ENCODE peak calls at places on chromosome 22, in five cellular contexts. D, A, W, C and S are unnamed samples.

GRCh38 chr22:42315392-42315756 is 44.9 kb upstream of the TCF20 start:
- DNase-seq in D (no peak), A (no peak), W (no peak), C (no peak), S (no peak)

GRCh38 chr22:38925571-38926041 is 31.8 kb upstream of the APOBEC3A start:
- DNase-seq in D (no peak), A (peak; percentile 40), W (no peak), C (no peak), S (no peak)

GRCh38 chr22:27416553-27417427 is 384.8 kb downstream of the MN1 start:
- DNase-seq in D (peak; percentile 82), A (peak; percentile 86), W (peak; percentile 68), C (no peak), S (no peak)

GRCh38 chr22:44815099-44816070 is 63.0 kb downstream of the ARHGAP8 start:
- DNase-seq in D (no peak), A (no peak), W (no peak), C (peak; percentile 27), S (no peak)

GRCh38 chr22:22674473-22674872 is 30.1 kb downstream of the GGTLC2 start:
- DNase-seq in D (no peak), A (no peak), W (no peak), C (no peak), S (no peak)

GRCh38 chr22:47589271-47590250 is 827.1 kb downstream of the TBC1D22A start:
- DNase-seq in D (no peak), A (no peak), W (no peak), C (peak; percentile 27), S (no peak)

GRCh38 chr22:42664976-42665831 is 16.0 kb upstream of the CYB5R3 start:
- DNase-seq in D (no peak), A (no peak), W (no peak), C (no peak), S (no peak)

GRCh38 chr22:17121235-17122195 is at the start of gene TMEM121B:
- DNase-seq in D (peak; percentile 44), A (peak; percentile 50), W (no peak), C (peak; percentile 86), S (no peak)

GRCh38 chr22:24325105-24325757 is 54.6 kb downstream of the SPECC1L start:
- DNase-seq in D (peak; percentile 96), A (peak; percentile 86), W (peak; percentile 57), C (no peak), S (peak; percentile 47)

GRCh38 chr22:42645938-42646568 is 3.1 kb downstream of the CYB5R3 start:
- DNase-seq in D (no peak), A (no peak), W (no peak), C (no peak), S (no peak)

GRCh38 chr22:20023214-20023613 is 2.3 kb downstream of the TANGO2 start:
- DNase-seq in D (no peak), A (no peak), W (no peak), C (peak; percentile 42), S (no peak)

GRCh38 chr22:43188829-43189545 is 2.1 kb upstream of the TTLL12 start:
- DNase-seq in D (no peak), A (no peak), W (no peak), C (no peak), S (no peak)

GRCh38 chr22:23263651-23264555 is 83.6 kb downstream of the BCR start:
- DNase-seq in D (no peak), A (peak; percentile 15), W (no peak), C (no peak), S (no peak)

GRCh38 chr22:23527971-23528740 is 51.9 kb downstream of the IGLL1 start:
- DNase-seq in D (no peak), A (no peak), W (no peak), C (peak; percentile 44), S (no peak)

GRCh38 chr22:44364750-44365118 is 52.0 kb upstream of the SHISAL1 start:
- DNase-seq in D (no peak), A (no peak), W (no peak), C (peak; percentile 36), S (no peak)

GRCh38 chr22:37374571-37374970 is 52.7 kb downstream of the ELFN2 start:
- DNase-seq in D (no peak), A (no peak), W (no peak), C (no peak), S (no peak)

GRCh38 chr22:38835888-38836301 is 7.9 kb downstream of the NPTXR start:
- DNase-seq in D (peak; percentile 19), A (peak; percentile 75), W (peak; percentile 10), C (peak; percentile 39), S (no peak)

GRCh38 chr22:44840611-44841322 is 88.4 kb downstream of the ARHGAP8 start:
- DNase-seq in D (no peak), A (no peak), W (no peak), C (peak; percentile 23), S (no peak)

GRCh38 chr22:20922141-20922751 is 5.0 kb downstream of the CRKL start:
- DNase-seq in D (no peak), A (no peak), W (no peak), C (no peak), S (no peak)

GRCh38 chr22:32058656-32059280 is 15.7 kb downstream of the SLC5A1 start:
- DNase-seq in D (peak; percentile 33), A (no peak), W (no peak), C (no peak), S (peak; percentile 38)

DNA sequence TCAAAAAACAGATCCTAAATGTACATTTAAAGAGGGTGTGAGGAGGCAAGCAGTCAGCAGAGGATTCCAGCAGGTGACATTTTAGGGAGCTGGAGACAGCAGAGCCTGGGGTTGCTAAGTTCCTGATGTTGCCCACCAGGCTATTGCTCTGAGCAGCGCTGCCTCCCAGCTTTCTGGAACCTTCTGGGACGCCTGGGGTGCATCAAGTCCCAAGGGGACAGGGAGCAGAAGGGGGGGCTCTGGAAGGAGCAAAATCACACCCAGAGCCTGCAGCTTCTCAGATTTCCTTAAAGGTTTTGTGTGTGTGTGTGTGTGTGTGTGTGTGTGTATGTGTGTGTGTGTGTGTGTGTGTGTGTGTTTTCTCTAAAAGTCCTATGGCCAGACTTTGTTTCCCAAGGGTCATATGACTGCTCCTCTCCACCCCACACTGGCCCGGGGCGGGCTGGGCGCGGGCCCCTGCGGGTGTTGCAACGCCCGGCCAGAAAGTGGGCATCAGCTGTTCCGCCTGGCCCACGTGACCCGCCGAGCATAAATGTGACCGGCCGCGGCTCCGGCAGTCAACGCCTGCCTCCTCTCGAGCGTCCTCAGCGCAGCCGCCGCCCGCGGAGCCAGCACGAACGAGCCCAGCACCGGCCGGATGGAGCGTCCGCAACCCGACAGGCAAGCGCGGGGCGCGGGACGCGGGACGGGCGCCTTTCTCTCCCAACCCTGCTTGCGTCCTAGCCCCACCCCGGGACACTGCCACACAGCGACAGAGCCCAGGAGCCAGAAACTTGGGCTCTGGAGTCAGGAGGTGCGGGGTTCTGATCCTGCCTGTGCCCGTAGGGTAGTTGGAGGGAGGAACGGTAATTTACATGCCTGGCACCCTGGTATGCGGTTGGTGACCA is at the start of gene HMOX1:
- DNase-seq in D (peak; percentile 91), A (peak; percentile 85), W (peak; percentile 76), C (peak; percentile 97), S (no peak)
- H3K4me3 ChIP-seq in D (peak within 1 kb of the TSS; percentile 81), A (peak within 1 kb of the TSS; percentile 90), W (peak within 1 kb of the TSS; percentile 92), C (peak within 1 kb of the TSS; percentile 84), S (peak within 1 kb of the TSS; percentile 87)

DNA sequence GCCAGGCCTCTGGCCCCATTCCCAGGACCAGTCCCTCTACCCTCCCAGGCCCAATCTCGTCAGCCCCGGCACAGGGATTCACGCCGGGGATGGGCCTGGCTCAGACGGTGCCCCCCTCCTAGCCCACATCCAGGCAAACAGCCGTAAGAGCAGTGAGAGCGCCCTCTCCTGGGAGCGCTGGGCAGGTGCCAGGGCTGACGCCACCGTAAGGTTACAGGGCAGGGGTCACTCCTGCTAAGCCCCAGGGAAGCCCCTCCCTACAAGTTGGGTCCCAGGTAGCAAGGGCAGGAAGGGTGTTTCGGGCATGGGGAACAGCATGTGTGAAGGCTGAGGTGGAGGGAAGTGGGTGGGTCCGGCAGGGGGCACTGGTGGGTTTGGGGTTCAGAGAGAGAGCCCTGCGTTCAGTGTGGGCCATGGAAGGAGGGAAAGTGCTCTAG is 19.2 kb upstream of the PPARA start:
- DNase-seq in D (no peak), A (no peak), W (no peak), C (no peak), S (no peak)
- TF ChIP-seq CTCF in D (peak; percentile 48), A (peak; percentile 36), W (peak; percentile 35), C (no peak), S (peak; percentile 42)

GRCh38 chr22:40044102-40044869 is 49.5 kb downstream of the FAM83F start:
- DNase-seq in D (peak; percentile 100), A (peak; percentile 99), W (peak; percentile 99), C (peak; percentile 98), S (peak; percentile 98)

GRCh38 chr22:40043793-40044101 is 49.0 kb downstream of the FAM83F start:
- DNase-seq in D (no peak), A (no peak), W (no peak), C (no peak), S (no peak)

GRCh38 chr22:40042312-40042711 is 47.6 kb downstream of the FAM83F start:
- DNase-seq in D (no peak), A (no peak), W (no peak), C (no peak), S (no peak)

GRCh38 chr22:40041738-40042137 is 47.0 kb downstream of the FAM83F start:
- DNase-seq in D (no peak), A (no peak), W (no peak), C (no peak), S (no peak)

DNA sequence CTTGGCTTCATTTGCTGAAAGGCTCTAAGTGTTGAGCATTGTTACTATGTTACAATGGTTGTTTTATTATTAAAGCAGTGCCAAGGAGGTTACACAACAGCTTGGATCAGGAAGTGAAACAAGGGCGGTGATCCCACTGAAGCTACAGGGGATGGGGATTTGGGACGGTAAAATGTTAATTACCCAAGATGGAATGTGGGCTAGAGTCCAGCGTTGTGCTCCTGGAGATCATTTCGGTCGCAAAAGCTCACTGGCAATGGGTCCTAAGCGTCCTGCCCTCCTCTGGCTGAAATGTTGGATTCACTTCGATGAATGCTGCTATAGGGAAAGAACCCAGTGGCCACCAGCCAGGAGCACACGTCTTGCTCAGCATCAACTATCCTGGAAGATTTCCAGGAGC is 48.3 kb downstream of the FAM83F start:
- DNase-seq in D (no peak), A (peak; percentile 76), W (no peak), C (peak; percentile 69), S (peak; percentile 86)
- H3K4me3 ChIP-seq in D (no peak overlapping the region), A (peak overlapping the region; percentile 9), W (no peak overlapping the region), C (peak overlapping the region; percentile 86), S (peak overlapping the region; percentile 83)

DNA sequence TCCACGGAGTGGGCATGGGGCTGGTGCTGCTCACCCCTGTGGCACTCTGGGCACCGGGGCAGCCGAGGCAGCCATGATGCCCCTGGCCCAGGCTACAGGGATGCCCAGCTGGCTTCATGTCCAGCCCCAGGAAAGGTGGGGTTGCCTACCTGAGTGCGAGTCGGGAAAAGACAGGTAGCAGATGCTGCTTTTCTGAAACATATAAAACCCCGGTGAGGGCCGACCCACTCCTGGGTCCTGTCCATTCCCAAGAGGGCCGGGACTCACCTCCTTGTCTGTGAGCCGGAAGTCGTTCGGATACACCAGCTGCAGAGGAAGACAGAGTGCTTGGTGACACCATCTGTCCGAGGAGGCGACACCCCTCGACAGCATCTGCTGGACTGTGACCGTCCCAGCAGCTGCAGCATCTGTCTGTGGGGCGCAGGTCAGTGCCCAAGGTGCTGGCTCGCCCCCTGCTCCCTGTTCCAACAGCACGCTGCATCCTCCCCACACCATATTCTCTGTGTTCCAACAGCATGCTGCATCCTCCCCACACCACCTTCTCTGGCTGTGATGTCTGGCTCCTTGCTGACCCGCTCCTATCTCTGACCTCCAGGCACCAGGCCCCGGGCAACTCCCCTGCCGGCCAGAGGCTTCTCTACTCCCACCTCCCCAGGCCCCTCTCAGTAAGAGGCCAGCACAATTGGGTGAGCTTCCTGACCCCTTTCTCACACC is 8.0 kb downstream of the DENND6B start:
- DNase-seq in D (no peak), A (no peak), W (no peak), C (no peak), S (no peak)
- TF ChIP-seq CTCF in D (no peak), A (no peak), W (no peak), C (no peak), S (no peak)